ENCODE peak calls at places on chromosomes 2 and 18, in ten cellular contexts. One of them, this sample, is unnamed.

GRCh38 chr2:37846207-37846606 is 78.9 kb upstream of the RMDN2 start:
- DNase-seq in small intestine: no peak
- DNase-seq in K562: no peak
- DNase-seq in A549: no peak
- DNase-seq in PC-9: no peak
- DNase-seq in HCT116: no peak
- DNase-seq in tibial artery: no peak
- DNase-seq in testis: no peak
- DNase-seq in esophagus squamous epithelium: no peak
- DNase-seq in lower lobe of right lung: no peak
- DNase-seq in this sample: no peak

GRCh38 chr18:38948436-38948835 is 1382.8 kb upstream of the CELF4 start:
- DNase-seq in small intestine: no peak
- DNase-seq in K562: no peak
- DNase-seq in A549: no peak
- DNase-seq in PC-9: no peak
- DNase-seq in HCT116: no peak
- DNase-seq in tibial artery: no peak
- DNase-seq in testis: no peak
- DNase-seq in esophagus squamous epithelium: no peak
- DNase-seq in lower lobe of right lung: no peak
- DNase-seq in this sample: no peak

GRCh38 chr2:226849349-226849748 is 13.5 kb downstream of the RHBDD1 start:
- DNase-seq in small intestine: no peak
- DNase-seq in K562: no peak
- DNase-seq in A549: no peak
- DNase-seq in PC-9: no peak
- DNase-seq in HCT116: no peak
- DNase-seq in tibial artery: no peak
- DNase-seq in testis: no peak
- DNase-seq in esophagus squamous epithelium: no peak
- DNase-seq in lower lobe of right lung: no peak
- DNase-seq in this sample: no peak

GRCh38 chr2:240142859-240143258 is 2.4 kb upstream of the OTOS start:
- DNase-seq in small intestine: no peak
- DNase-seq in K562: no peak
- DNase-seq in A549: no peak
- DNase-seq in PC-9: no peak
- DNase-seq in HCT116: no peak
- DNase-seq in tibial artery: no peak
- DNase-seq in testis: no peak
- DNase-seq in esophagus squamous epithelium: no peak
- DNase-seq in lower lobe of right lung: peak
- DNase-seq in this sample: no peak

GRCh38 chr2:234592541-234592940 is 95.7 kb upstream of the ARL4C start:
- DNase-seq in small intestine: no peak
- DNase-seq in K562: no peak
- DNase-seq in A549: no peak
- DNase-seq in PC-9: no peak
- DNase-seq in HCT116: no peak
- DNase-seq in tibial artery: no peak
- DNase-seq in testis: no peak
- DNase-seq in esophagus squamous epithelium: no peak
- DNase-seq in lower lobe of right lung: no peak
- DNase-seq in this sample: no peak

GRCh38 chr2:9405636-9406035 is 17.7 kb downstream of the ITGB1BP1 start:
- DNase-seq in small intestine: no peak
- DNase-seq in K562: no peak
- DNase-seq in A549: no peak
- DNase-seq in PC-9: no peak
- DNase-seq in HCT116: no peak
- DNase-seq in tibial artery: no peak
- DNase-seq in testis: no peak
- DNase-seq in esophagus squamous epithelium: no peak
- DNase-seq in lower lobe of right lung: no peak
- DNase-seq in this sample: no peak

GRCh38 chr2:95072424-95072823 is 46.9 kb downstream of the MAL start:
- DNase-seq in small intestine: no peak
- DNase-seq in K562: no peak
- DNase-seq in A549: no peak
- DNase-seq in PC-9: no peak
- DNase-seq in HCT116: no peak
- DNase-seq in tibial artery: no peak
- DNase-seq in testis: no peak
- DNase-seq in esophagus squamous epithelium: no peak
- DNase-seq in lower lobe of right lung: no peak
- DNase-seq in this sample: peak

GRCh38 chr2:104431701-104432121 is 422.2 kb upstream of the POU3F3 start:
- DNase-seq in small intestine: no peak
- DNase-seq in K562: no peak
- DNase-seq in A549: no peak
- DNase-seq in PC-9: no peak
- DNase-seq in HCT116: no peak
- DNase-seq in tibial artery: no peak
- DNase-seq in testis: no peak
- DNase-seq in esophagus squamous epithelium: no peak
- DNase-seq in lower lobe of right lung: no peak
- DNase-seq in this sample: no peak

GRCh38 chr2:176066645-176067586 is 16.8 kb downstream of the EVX2 start:
- DNase-seq in small intestine: no peak
- DNase-seq in K562: no peak
- DNase-seq in A549: no peak
- DNase-seq in PC-9: no peak
- DNase-seq in HCT116: no peak
- DNase-seq in tibial artery: no peak
- DNase-seq in testis: no peak
- DNase-seq in esophagus squamous epithelium: no peak
- DNase-seq in lower lobe of right lung: no peak
- DNase-seq in this sample: no peak

GRCh38 chr2:202822411-202822810 is 49.2 kb downstream of the ICA1L start:
- DNase-seq in small intestine: no peak
- DNase-seq in K562: no peak
- DNase-seq in A549: no peak
- DNase-seq in PC-9: no peak
- DNase-seq in HCT116: no peak
- DNase-seq in tibial artery: no peak
- DNase-seq in testis: no peak
- DNase-seq in esophagus squamous epithelium: no peak
- DNase-seq in lower lobe of right lung: no peak
- DNase-seq in this sample: no peak

GRCh38 chr18:5879479-5879882 is 15.8 kb downstream of the TMEM200C start:
- DNase-seq in small intestine: peak
- DNase-seq in K562: peak
- DNase-seq in A549: no peak
- DNase-seq in PC-9: no peak
- DNase-seq in HCT116: no peak
- DNase-seq in tibial artery: no peak
- DNase-seq in testis: no peak
- DNase-seq in esophagus squamous epithelium: no peak
- DNase-seq in lower lobe of right lung: no peak
- DNase-seq in this sample: no peak

DNA sequence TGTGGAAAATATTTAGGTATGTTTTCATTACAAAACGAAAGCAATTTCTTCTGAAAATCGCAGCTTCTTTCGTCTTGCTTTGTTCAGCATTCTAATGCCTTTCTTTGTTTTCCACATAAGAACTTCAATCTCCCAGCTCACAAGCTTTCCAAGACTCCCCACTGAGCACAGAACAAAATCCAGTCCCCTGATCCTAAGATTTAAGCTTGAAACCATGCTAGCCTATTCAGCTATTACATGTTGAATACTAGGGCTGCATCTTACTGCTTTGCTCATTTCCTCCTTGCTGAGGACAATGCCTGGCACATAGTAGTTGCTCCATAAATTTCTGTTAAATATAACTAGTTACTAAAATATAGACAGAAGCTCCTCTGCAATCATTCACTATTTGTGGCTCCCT is 160.6 kb downstream of the GALNT3 start:
- DNase-seq in small intestine: no peak
- DNase-seq in K562: no peak
- DNase-seq in A549: no peak
- DNase-seq in PC-9: no peak
- DNase-seq in HCT116: no peak
- DNase-seq in tibial artery: no peak
- DNase-seq in testis: no peak
- DNase-seq in esophagus squamous epithelium: no peak
- DNase-seq in lower lobe of right lung: no peak
- DNase-seq in this sample: no peak
- H3K27ac ChIP-seq in small intestine: no peak
- H3K27ac ChIP-seq in K562: no peak
- H3K27ac ChIP-seq in A549: no peak
- H3K27ac ChIP-seq in PC-9: no peak
- H3K27ac ChIP-seq in HCT116: no peak
- H3K27ac ChIP-seq in tibial artery: no peak
- H3K27ac ChIP-seq in testis: no peak
- H3K27ac ChIP-seq in esophagus squamous epithelium: no peak
- H3K27ac ChIP-seq in lower lobe of right lung: no peak
- H3K27ac ChIP-seq in this sample: no peak

DNA sequence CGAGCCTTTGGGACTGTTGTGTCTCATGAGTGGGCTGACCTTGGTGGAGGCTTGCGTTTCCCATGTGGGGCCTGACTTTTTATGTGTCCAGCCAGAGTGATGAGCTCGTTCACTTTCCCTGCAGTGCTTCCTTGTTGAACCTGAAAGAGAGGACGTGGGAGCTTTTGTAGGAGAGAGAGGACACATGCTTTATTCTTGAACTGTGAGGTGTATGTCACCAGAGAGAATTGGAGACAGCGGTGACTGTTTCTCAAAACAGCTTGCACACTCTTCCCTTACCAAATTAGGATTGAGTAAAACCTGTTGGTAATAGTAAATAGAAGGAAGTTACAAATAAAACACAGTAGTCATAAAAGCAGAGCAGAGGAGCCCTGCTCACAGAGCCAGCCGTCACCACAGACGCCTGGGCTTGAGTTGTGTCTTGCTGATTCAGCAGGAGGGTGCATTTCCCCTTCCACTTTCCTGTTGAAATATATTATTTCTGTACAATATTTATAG is 60.7 kb downstream of the INPP4A start:
- DNase-seq in small intestine: peak
- DNase-seq in K562: no peak
- DNase-seq in A549: no peak
- DNase-seq in PC-9: no peak
- DNase-seq in HCT116: no peak
- DNase-seq in tibial artery: peak
- DNase-seq in testis: peak
- DNase-seq in esophagus squamous epithelium: no peak
- DNase-seq in lower lobe of right lung: peak
- DNase-seq in this sample: peak
- H3K27ac ChIP-seq in small intestine: peak
- H3K27ac ChIP-seq in K562: no peak
- H3K27ac ChIP-seq in A549: no peak
- H3K27ac ChIP-seq in PC-9: no peak
- H3K27ac ChIP-seq in HCT116: no peak
- H3K27ac ChIP-seq in tibial artery: peak
- H3K27ac ChIP-seq in testis: peak
- H3K27ac ChIP-seq in esophagus squamous epithelium: peak
- H3K27ac ChIP-seq in lower lobe of right lung: peak
- H3K27ac ChIP-seq in this sample: peak

GRCh38 chr2:144683063-144683740 is 163.3 kb upstream of the ZEB2 start:
- DNase-seq in small intestine: no peak
- DNase-seq in K562: no peak
- DNase-seq in A549: no peak
- DNase-seq in PC-9: no peak
- DNase-seq in HCT116: no peak
- DNase-seq in tibial artery: no peak
- DNase-seq in testis: no peak
- DNase-seq in esophagus squamous epithelium: no peak
- DNase-seq in lower lobe of right lung: no peak
- DNase-seq in this sample: no peak
- H3K27ac ChIP-seq in small intestine: no peak
- H3K27ac ChIP-seq in K562: peak
- H3K27ac ChIP-seq in A549: no peak
- H3K27ac ChIP-seq in PC-9: no peak
- H3K27ac ChIP-seq in HCT116: no peak
- H3K27ac ChIP-seq in tibial artery: no peak
- H3K27ac ChIP-seq in testis: no peak
- H3K27ac ChIP-seq in esophagus squamous epithelium: no peak
- H3K27ac ChIP-seq in lower lobe of right lung: no peak
- H3K27ac ChIP-seq in this sample: no peak

DNA sequence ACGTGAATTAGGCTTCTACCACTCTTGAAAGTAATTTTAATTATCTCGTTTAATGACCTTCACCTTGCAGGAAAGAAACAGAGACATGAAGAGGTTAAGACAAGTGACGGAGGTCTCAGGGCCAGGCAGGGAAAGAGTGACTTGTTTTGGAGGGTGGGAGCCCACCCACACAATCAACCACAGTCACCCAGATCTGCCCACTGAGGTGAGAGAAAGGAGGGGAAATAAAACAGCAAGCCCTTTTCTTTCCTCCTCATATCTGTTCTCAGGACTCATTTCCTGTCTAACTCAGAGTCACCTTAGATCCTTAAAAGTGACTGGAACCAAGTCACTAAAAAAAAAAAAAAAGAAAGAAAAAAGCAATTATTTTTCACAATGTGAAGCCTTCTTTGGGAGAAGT is 26.8 kb downstream of the ATP8B1 start:
- DNase-seq in small intestine: no peak
- DNase-seq in K562: peak
- DNase-seq in A549: no peak
- DNase-seq in PC-9: no peak
- DNase-seq in HCT116: no peak
- DNase-seq in tibial artery: no peak
- DNase-seq in testis: no peak
- DNase-seq in esophagus squamous epithelium: no peak
- DNase-seq in lower lobe of right lung: no peak
- DNase-seq in this sample: no peak
- H3K27ac ChIP-seq in small intestine: peak
- H3K27ac ChIP-seq in K562: peak
- H3K27ac ChIP-seq in A549: peak
- H3K27ac ChIP-seq in PC-9: peak
- H3K27ac ChIP-seq in HCT116: peak
- H3K27ac ChIP-seq in tibial artery: peak
- H3K27ac ChIP-seq in testis: no peak
- H3K27ac ChIP-seq in esophagus squamous epithelium: peak
- H3K27ac ChIP-seq in lower lobe of right lung: no peak
- H3K27ac ChIP-seq in this sample: no peak

GRCh38 chr18:74082476-74083070 is 65.1 kb downstream of the FBXO15 start:
- DNase-seq in small intestine: peak
- DNase-seq in K562: no peak
- DNase-seq in A549: peak
- DNase-seq in PC-9: peak
- DNase-seq in HCT116: peak
- DNase-seq in tibial artery: no peak
- DNase-seq in testis: peak
- DNase-seq in esophagus squamous epithelium: no peak
- DNase-seq in lower lobe of right lung: no peak
- DNase-seq in this sample: no peak
- H3K27ac ChIP-seq in small intestine: no peak
- H3K27ac ChIP-seq in K562: no peak
- H3K27ac ChIP-seq in A549: peak
- H3K27ac ChIP-seq in PC-9: no peak
- H3K27ac ChIP-seq in HCT116: no peak
- H3K27ac ChIP-seq in tibial artery: peak
- H3K27ac ChIP-seq in testis: no peak
- H3K27ac ChIP-seq in esophagus squamous epithelium: no peak
- H3K27ac ChIP-seq in lower lobe of right lung: no peak
- H3K27ac ChIP-seq in this sample: no peak